ENCODE peak calls at places on chromosome 4, in seven cellular contexts. One of them, this sample, is unnamed. For H3K27me3 and H3K4me1, the result is how much of the 10 kb centered on the place peaks cover.

GRCh38 chr4:72767903-72768817 is 199.1 kb upstream of the ADAMTS3 start:
- DNase-seq in HCT116: no peak
- DNase-seq in IMR-90: peak
- DNase-seq in right lobe of liver: no peak
- DNase-seq in psoas muscle: no peak
- DNase-seq in adipocyte: peak
- DNase-seq in esophagus squamous epithelium: no peak
- DNase-seq in this sample: no peak

GRCh38 chr4:70715097-70715496 is 6.7 kb upstream of the RUFY3 start:
- DNase-seq in HCT116: no peak
- DNase-seq in IMR-90: peak
- DNase-seq in right lobe of liver: no peak
- DNase-seq in psoas muscle: no peak
- DNase-seq in adipocyte: no peak
- DNase-seq in esophagus squamous epithelium: no peak
- DNase-seq in this sample: no peak

GRCh38 chr4:8323947-8324555 is 54.5 kb downstream of the HTRA3 start:
- DNase-seq in HCT116: no peak
- DNase-seq in IMR-90: peak
- DNase-seq in right lobe of liver: peak
- DNase-seq in psoas muscle: no peak
- DNase-seq in adipocyte: no peak
- DNase-seq in esophagus squamous epithelium: no peak
- DNase-seq in this sample: no peak

GRCh38 chr4:7734651-7735260 is 204.9 kb downstream of the AFAP1 start:
- DNase-seq in HCT116: no peak
- DNase-seq in IMR-90: no peak
- DNase-seq in right lobe of liver: no peak
- DNase-seq in psoas muscle: no peak
- DNase-seq in adipocyte: no peak
- DNase-seq in esophagus squamous epithelium: no peak
- DNase-seq in this sample: no peak

GRCh38 chr4:106893903-106894302 is 142.2 kb downstream of the DKK2 start:
- DNase-seq in HCT116: no peak
- DNase-seq in IMR-90: no peak
- DNase-seq in right lobe of liver: no peak
- DNase-seq in psoas muscle: no peak
- DNase-seq in adipocyte: no peak
- DNase-seq in esophagus squamous epithelium: no peak
- DNase-seq in this sample: no peak

GRCh38 chr4:31307026-31307425 is 586.9 kb downstream of the PCDH7 start:
- DNase-seq in HCT116: no peak
- DNase-seq in IMR-90: no peak
- DNase-seq in right lobe of liver: no peak
- DNase-seq in psoas muscle: no peak
- DNase-seq in adipocyte: no peak
- DNase-seq in esophagus squamous epithelium: no peak
- DNase-seq in this sample: no peak

GRCh38 chr4:150217192-150217591 is 138.9 kb downstream of the DCLK2 start:
- DNase-seq in HCT116: no peak
- DNase-seq in IMR-90: peak
- DNase-seq in right lobe of liver: no peak
- DNase-seq in psoas muscle: no peak
- DNase-seq in adipocyte: peak
- DNase-seq in esophagus squamous epithelium: no peak
- DNase-seq in this sample: no peak

GRCh38 chr4:105147226-105148151 is 813 bp downstream of the TET2 start:
- DNase-seq in HCT116: no peak
- DNase-seq in IMR-90: peak
- DNase-seq in right lobe of liver: no peak
- DNase-seq in psoas muscle: no peak
- DNase-seq in adipocyte: peak
- DNase-seq in esophagus squamous epithelium: no peak
- DNase-seq in this sample: no peak

GRCh38 chr4:97153042-97153441 is 990.2 kb downstream of the STPG2 start:
- DNase-seq in HCT116: peak
- DNase-seq in IMR-90: no peak
- DNase-seq in right lobe of liver: no peak
- DNase-seq in psoas muscle: no peak
- DNase-seq in adipocyte: peak
- DNase-seq in esophagus squamous epithelium: no peak
- DNase-seq in this sample: no peak

GRCh38 chr4:138521809-138522208 is 279.7 kb upstream of the SLC7A11 start:
- DNase-seq in HCT116: no peak
- DNase-seq in IMR-90: no peak
- DNase-seq in right lobe of liver: no peak
- DNase-seq in psoas muscle: no peak
- DNase-seq in adipocyte: no peak
- DNase-seq in esophagus squamous epithelium: no peak
- DNase-seq in this sample: no peak

GRCh38 chr4:14262221-14262620 is 634.7 kb upstream of the BOD1L1 start:
- DNase-seq in HCT116: no peak
- DNase-seq in IMR-90: no peak
- DNase-seq in right lobe of liver: no peak
- DNase-seq in psoas muscle: no peak
- DNase-seq in adipocyte: no peak
- DNase-seq in esophagus squamous epithelium: no peak
- DNase-seq in this sample: no peak

GRCh38 chr4:150668824-150669223 is 86.9 kb downstream of the MAB21L2 start:
- DNase-seq in HCT116: no peak
- DNase-seq in IMR-90: no peak
- DNase-seq in right lobe of liver: no peak
- DNase-seq in psoas muscle: no peak
- DNase-seq in adipocyte: no peak
- DNase-seq in esophagus squamous epithelium: no peak
- DNase-seq in this sample: no peak

GRCh38 chr4:169603312-169603711 is 9.1 kb downstream of the NEK1 start:
- DNase-seq in HCT116: no peak
- DNase-seq in IMR-90: no peak
- DNase-seq in right lobe of liver: no peak
- DNase-seq in psoas muscle: no peak
- DNase-seq in adipocyte: no peak
- DNase-seq in esophagus squamous epithelium: no peak
- DNase-seq in this sample: no peak

GRCh38 chr4:107801766-107802211 is 22.9 kb upstream of the SGMS2 start:
- DNase-seq in HCT116: no peak
- DNase-seq in IMR-90: peak
- DNase-seq in right lobe of liver: no peak
- DNase-seq in psoas muscle: no peak
- DNase-seq in adipocyte: peak
- DNase-seq in esophagus squamous epithelium: no peak
- DNase-seq in this sample: no peak

GRCh38 chr4:124946696-124947095 is 234.2 kb upstream of the ANKRD50 start:
- DNase-seq in HCT116: no peak
- DNase-seq in IMR-90: no peak
- DNase-seq in right lobe of liver: no peak
- DNase-seq in psoas muscle: no peak
- DNase-seq in adipocyte: no peak
- DNase-seq in esophagus squamous epithelium: no peak
- DNase-seq in this sample: no peak

GRCh38 chr4:71860643-71861042 is 76.8 kb upstream of the GC start:
- DNase-seq in HCT116: peak
- DNase-seq in IMR-90: no peak
- DNase-seq in right lobe of liver: no peak
- DNase-seq in psoas muscle: no peak
- DNase-seq in adipocyte: no peak
- DNase-seq in esophagus squamous epithelium: no peak
- DNase-seq in this sample: no peak

GRCh38 chr4:73251384-73251783 is 7.2 kb downstream of the ANKRD17 start:
- DNase-seq in HCT116: no peak
- DNase-seq in IMR-90: no peak
- DNase-seq in right lobe of liver: no peak
- DNase-seq in psoas muscle: no peak
- DNase-seq in adipocyte: peak
- DNase-seq in esophagus squamous epithelium: no peak
- DNase-seq in this sample: no peak

GRCh38 chr4:56684320-56684719 is 3.2 kb upstream of the HOPX start:
- DNase-seq in HCT116: no peak
- DNase-seq in IMR-90: peak
- DNase-seq in right lobe of liver: no peak
- DNase-seq in psoas muscle: no peak
- DNase-seq in adipocyte: no peak
- DNase-seq in esophagus squamous epithelium: no peak
- DNase-seq in this sample: no peak

GRCh38 chr4:113766882-113767281 is 5.3 kb upstream of the CAMK2D start:
- DNase-seq in HCT116: no peak
- DNase-seq in IMR-90: no peak
- DNase-seq in right lobe of liver: no peak
- DNase-seq in psoas muscle: no peak
- DNase-seq in adipocyte: no peak
- DNase-seq in esophagus squamous epithelium: no peak
- DNase-seq in this sample: no peak

GRCh38 chr4:122107680-122108079 is 44.5 kb upstream of the BLTP1 start:
- DNase-seq in HCT116: no peak
- DNase-seq in IMR-90: no peak
- DNase-seq in right lobe of liver: no peak
- DNase-seq in psoas muscle: no peak
- DNase-seq in adipocyte: no peak
- DNase-seq in esophagus squamous epithelium: no peak
- DNase-seq in this sample: no peak

GRCh38 chr4:174255790-174256189 is 27.7 kb downstream of the FBXO8 start:
- DNase-seq in HCT116: no peak
- DNase-seq in IMR-90: peak
- DNase-seq in right lobe of liver: no peak
- DNase-seq in psoas muscle: no peak
- DNase-seq in adipocyte: peak
- DNase-seq in esophagus squamous epithelium: no peak
- DNase-seq in this sample: no peak

GRCh38 chr4:96598465-96598864 is 758.6 kb downstream of the PDHA2 start:
- DNase-seq in HCT116: no peak
- DNase-seq in IMR-90: no peak
- DNase-seq in right lobe of liver: no peak
- DNase-seq in psoas muscle: no peak
- DNase-seq in adipocyte: no peak
- DNase-seq in esophagus squamous epithelium: no peak
- DNase-seq in this sample: no peak

GRCh38 chr4:10106421-10107039 is 10.1 kb downstream of the WDR1 start:
- DNase-seq in HCT116: peak
- DNase-seq in IMR-90: peak
- DNase-seq in right lobe of liver: no peak
- DNase-seq in psoas muscle: peak
- DNase-seq in adipocyte: peak
- DNase-seq in esophagus squamous epithelium: no peak
- DNase-seq in this sample: peak

GRCh38 chr4:156734965-156735895 is 236.4 kb downstream of the PDGFC start:
- DNase-seq in HCT116: no peak
- DNase-seq in IMR-90: peak
- DNase-seq in right lobe of liver: no peak
- DNase-seq in psoas muscle: no peak
- DNase-seq in adipocyte: peak
- DNase-seq in esophagus squamous epithelium: no peak
- DNase-seq in this sample: no peak

GRCh38 chr4:100016191-100016590 is 66.1 kb upstream of the H2AZ1 start:
- DNase-seq in HCT116: no peak
- DNase-seq in IMR-90: peak
- DNase-seq in right lobe of liver: no peak
- DNase-seq in psoas muscle: no peak
- DNase-seq in adipocyte: peak
- DNase-seq in esophagus squamous epithelium: no peak
- DNase-seq in this sample: no peak

GRCh38 chr4:99841143-99841542 is 24.5 kb downstream of the DAPP1 start:
- DNase-seq in HCT116: no peak
- DNase-seq in IMR-90: no peak
- DNase-seq in right lobe of liver: no peak
- DNase-seq in psoas muscle: no peak
- DNase-seq in adipocyte: no peak
- DNase-seq in esophagus squamous epithelium: no peak
- DNase-seq in this sample: no peak

GRCh38 chr4:42719257-42719656 is 62.4 kb upstream of the ATP8A1 start:
- DNase-seq in HCT116: no peak
- DNase-seq in IMR-90: no peak
- DNase-seq in right lobe of liver: no peak
- DNase-seq in psoas muscle: no peak
- DNase-seq in adipocyte: no peak
- DNase-seq in esophagus squamous epithelium: no peak
- DNase-seq in this sample: no peak

GRCh38 chr4:42715807-42716482 is 59.0 kb upstream of the ATP8A1 start:
- DNase-seq in HCT116: no peak
- DNase-seq in IMR-90: no peak
- DNase-seq in right lobe of liver: no peak
- DNase-seq in psoas muscle: no peak
- DNase-seq in adipocyte: no peak
- DNase-seq in esophagus squamous epithelium: no peak
- DNase-seq in this sample: no peak

GRCh38 chr4:42718336-42718735 is 61.4 kb upstream of the ATP8A1 start:
- DNase-seq in HCT116: no peak
- DNase-seq in IMR-90: no peak
- DNase-seq in right lobe of liver: no peak
- DNase-seq in psoas muscle: no peak
- DNase-seq in adipocyte: no peak
- DNase-seq in esophagus squamous epithelium: no peak
- DNase-seq in this sample: no peak

GRCh38 chr4:42716996-42717395 is 60.1 kb upstream of the ATP8A1 start:
- DNase-seq in HCT116: no peak
- DNase-seq in IMR-90: no peak
- DNase-seq in right lobe of liver: no peak
- DNase-seq in psoas muscle: no peak
- DNase-seq in adipocyte: no peak
- DNase-seq in esophagus squamous epithelium: no peak
- DNase-seq in this sample: no peak

GRCh38 chr4:42720514-42720913 is 63.6 kb upstream of the ATP8A1 start:
- DNase-seq in HCT116: no peak
- DNase-seq in IMR-90: no peak
- DNase-seq in right lobe of liver: no peak
- DNase-seq in psoas muscle: no peak
- DNase-seq in adipocyte: no peak
- DNase-seq in esophagus squamous epithelium: no peak
- DNase-seq in this sample: no peak
- H3K27me3 ChIP-seq in HCT116: under half
- H3K27me3 ChIP-seq in IMR-90: under half
- H3K27me3 ChIP-seq in right lobe of liver: under half
- H3K27me3 ChIP-seq in psoas muscle: under half
- H3K27me3 ChIP-seq in adipocyte: under half
- H3K27me3 ChIP-seq in esophagus squamous epithelium: under half
- H3K27me3 ChIP-seq in this sample: under half

GRCh38 chr4:120919358-120919757 is 3.2 kb downstream of the PRDM5 start:
- DNase-seq in HCT116: no peak
- DNase-seq in IMR-90: no peak
- DNase-seq in right lobe of liver: no peak
- DNase-seq in psoas muscle: no peak
- DNase-seq in adipocyte: peak
- DNase-seq in esophagus squamous epithelium: no peak
- DNase-seq in this sample: no peak
- H3K4me1 ChIP-seq in HCT116: under half
- H3K4me1 ChIP-seq in IMR-90: under half
- H3K4me1 ChIP-seq in right lobe of liver: under half
- H3K4me1 ChIP-seq in psoas muscle: under half
- H3K4me1 ChIP-seq in adipocyte: under half
- H3K4me1 ChIP-seq in esophagus squamous epithelium: under half
- H3K4me1 ChIP-seq in this sample: under half

GRCh38 chr4:579543-580175 is 3.6 kb upstream of the TMEM271 start:
- DNase-seq in HCT116: no peak
- DNase-seq in IMR-90: no peak
- DNase-seq in right lobe of liver: no peak
- DNase-seq in psoas muscle: no peak
- DNase-seq in adipocyte: no peak
- DNase-seq in esophagus squamous epithelium: no peak
- DNase-seq in this sample: no peak
- H3K27me3 ChIP-seq in HCT116: under half
- H3K27me3 ChIP-seq in IMR-90: under half
- H3K27me3 ChIP-seq in right lobe of liver: under half
- H3K27me3 ChIP-seq in psoas muscle: under half
- H3K27me3 ChIP-seq in adipocyte: under half
- H3K27me3 ChIP-seq in esophagus squamous epithelium: under half
- H3K27me3 ChIP-seq in this sample: under half

GRCh38 chr4:39453738-39454137 is 5.0 kb downstream of the RPL9 start:
- DNase-seq in HCT116: no peak
- DNase-seq in IMR-90: no peak
- DNase-seq in right lobe of liver: no peak
- DNase-seq in psoas muscle: no peak
- DNase-seq in adipocyte: no peak
- DNase-seq in esophagus squamous epithelium: no peak
- DNase-seq in this sample: no peak
- H3K4me1 ChIP-seq in HCT116: under half
- H3K4me1 ChIP-seq in IMR-90: under half
- H3K4me1 ChIP-seq in right lobe of liver: under half
- H3K4me1 ChIP-seq in psoas muscle: under half
- H3K4me1 ChIP-seq in adipocyte: half or more
- H3K4me1 ChIP-seq in esophagus squamous epithelium: under half
- H3K4me1 ChIP-seq in this sample: under half